ENCODE peak calls at places on chromosomes 5 and 9, in seven cellular contexts. Z, F, J, T, I, U and B are unnamed samples.
A peak's percentile ranks its signal among the peaks of the same experiment; 100 is the strongest.

GRCh38 chr9:78383130-78383529 is 86.2 kb downstream of the PSAT1 start:
- DNase-seq in T (no peak), I (no peak), F (no peak), U (no peak), J (peak; percentile 34), Z (no peak), B (no peak)

GRCh38 chr5:848671-849111 is 2.1 kb downstream of the ZDHHC11 start:
- DNase-seq in U (no peak), J (no peak), T (no peak), I (no peak), F (no peak), Z (no peak), B (no peak)

GRCh38 chr5:180313677-180314076 is 21.8 kb upstream of the MAPK9 start:
- DNase-seq in J (peak; percentile 50), U (no peak), I (no peak), F (peak; percentile 71), T (no peak), Z (no peak), B (no peak)

GRCh38 chr5:31581498-31582099 is 49.5 kb downstream of the C5orf22 start:
- DNase-seq in T (peak; percentile 51), F (peak; percentile 65), J (peak; percentile 66), I (peak; percentile 22), U (no peak), Z (peak; percentile 52), B (no peak)

GRCh38 chr9:37034320-37034937 is 361 bp upstream of the PAX5 start:
- DNase-seq in Z (peak; percentile 84), T (peak; percentile 48), I (no peak), F (peak; percentile 80), J (no peak), U (peak; percentile 85), B (no peak)

GRCh38 chr5:157520911-157521703 is 54.5 kb downstream of the ADAM19 start:
- DNase-seq in U (no peak), T (no peak), I (no peak), Z (no peak), J (peak; percentile 71), F (peak; percentile 37), B (no peak)

GRCh38 chr9:36174271-36174670 is 5.1 kb downstream of the CCIN start:
- DNase-seq in F (no peak), Z (no peak), I (no peak), J (no peak), U (no peak), T (no peak), B (no peak)

GRCh38 chr5:52853573-52854163 is 66.0 kb downstream of the ITGA1 start:
- DNase-seq in T (no peak), U (no peak), Z (no peak), I (no peak), F (no peak), J (peak; percentile 53), B (no peak)

GRCh38 chr5:140468188-140468587 is 66.6 kb downstream of the ANKHD1 start:
- DNase-seq in T (peak; percentile 3), F (no peak), Z (no peak), I (no peak), U (no peak), J (peak; percentile 5), B (no peak)

GRCh38 chr9:106075568-106075967 is 381.2 kb downstream of the TMEM38B start:
- DNase-seq in U (no peak), T (no peak), J (no peak), F (no peak), Z (no peak), I (no peak), B (no peak)

GRCh38 chr5:169610606-169611005 is 26.5 kb upstream of the DOCK2 start:
- DNase-seq in J (no peak), Z (no peak), F (no peak), I (no peak), T (no peak), U (no peak), B (no peak)

GRCh38 chr5:97545856-97546570 is 363.0 kb upstream of the RIOK2 start:
- DNase-seq in F (peak; percentile 20), U (no peak), I (no peak), T (no peak), J (no peak), Z (no peak), B (no peak)

GRCh38 chr9:130888146-130888885 is 8.3 kb downstream of the QRFP start:
- DNase-seq in T (no peak), F (no peak), U (no peak), Z (no peak), I (no peak), J (no peak), B (no peak)

GRCh38 chr9:130414081-130414731 is 30.6 kb upstream of the ASS1 start:
- DNase-seq in Z (no peak), F (no peak), T (no peak), U (no peak), J (no peak), I (no peak), B (no peak)

GRCh38 chr9:17349816-17350215 is 215.0 kb downstream of the CNTLN start:
- DNase-seq in Z (no peak), J (peak; percentile 37), F (no peak), T (no peak), U (no peak), I (no peak), B (no peak)

GRCh38 chr5:175820230-175820629 is 51.1 kb upstream of the CPLX2 start:
- DNase-seq in F (no peak), U (no peak), Z (no peak), I (no peak), T (no peak), J (no peak), B (no peak)

GRCh38 chr9:14186096-14186495 is 127.8 kb downstream of the NFIB start:
- DNase-seq in J (no peak), U (no peak), Z (no peak), T (no peak), F (no peak), I (no peak), B (no peak)

GRCh38 chr9:38278457-38278856 is 114.0 kb upstream of the ALDH1B1 start:
- DNase-seq in T (no peak), Z (no peak), F (no peak), I (no peak), J (no peak), U (no peak), B (no peak)

GRCh38 chr9:77019010-77019809 is at the start of gene FOXB2:
- DNase-seq in J (no peak), T (no peak), U (peak; percentile 81), I (no peak), F (peak; percentile 70), Z (peak; percentile 45), B (no peak)
- TF ChIP-seq EZH2 in J (peak; percentile 100), T (peak; percentile 99), U (peak; percentile 99), I (no peak), F (peak; percentile 99), Z (peak; percentile 100), B (no peak)

DNA sequence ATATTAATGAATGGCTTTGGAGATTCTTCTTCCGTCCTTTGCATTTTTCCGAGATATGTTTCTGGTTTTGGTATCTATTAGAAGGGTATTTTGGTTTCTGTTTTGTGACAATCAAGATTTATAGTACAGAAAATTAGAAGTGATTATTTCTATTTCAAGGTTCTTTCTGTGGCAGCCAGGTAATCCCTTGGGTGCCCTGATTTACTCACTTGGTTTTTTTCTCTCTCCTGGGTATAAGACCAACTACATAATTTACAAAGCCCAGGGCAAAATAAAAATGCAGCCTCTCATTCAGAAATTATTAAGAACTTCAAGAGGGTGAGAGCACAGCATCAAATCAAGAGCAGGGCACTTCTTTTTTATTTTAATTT is 2.0 kb upstream of the RNF14 start:
- DNase-seq in U (no peak), Z (no peak), J (no peak), T (no peak), F (no peak), I (no peak), B (no peak)
- TF ChIP-seq EZH2 in U (no peak), Z (no peak), J (no peak), T (no peak), F (no peak), I (no peak), B (no peak)

DNA sequence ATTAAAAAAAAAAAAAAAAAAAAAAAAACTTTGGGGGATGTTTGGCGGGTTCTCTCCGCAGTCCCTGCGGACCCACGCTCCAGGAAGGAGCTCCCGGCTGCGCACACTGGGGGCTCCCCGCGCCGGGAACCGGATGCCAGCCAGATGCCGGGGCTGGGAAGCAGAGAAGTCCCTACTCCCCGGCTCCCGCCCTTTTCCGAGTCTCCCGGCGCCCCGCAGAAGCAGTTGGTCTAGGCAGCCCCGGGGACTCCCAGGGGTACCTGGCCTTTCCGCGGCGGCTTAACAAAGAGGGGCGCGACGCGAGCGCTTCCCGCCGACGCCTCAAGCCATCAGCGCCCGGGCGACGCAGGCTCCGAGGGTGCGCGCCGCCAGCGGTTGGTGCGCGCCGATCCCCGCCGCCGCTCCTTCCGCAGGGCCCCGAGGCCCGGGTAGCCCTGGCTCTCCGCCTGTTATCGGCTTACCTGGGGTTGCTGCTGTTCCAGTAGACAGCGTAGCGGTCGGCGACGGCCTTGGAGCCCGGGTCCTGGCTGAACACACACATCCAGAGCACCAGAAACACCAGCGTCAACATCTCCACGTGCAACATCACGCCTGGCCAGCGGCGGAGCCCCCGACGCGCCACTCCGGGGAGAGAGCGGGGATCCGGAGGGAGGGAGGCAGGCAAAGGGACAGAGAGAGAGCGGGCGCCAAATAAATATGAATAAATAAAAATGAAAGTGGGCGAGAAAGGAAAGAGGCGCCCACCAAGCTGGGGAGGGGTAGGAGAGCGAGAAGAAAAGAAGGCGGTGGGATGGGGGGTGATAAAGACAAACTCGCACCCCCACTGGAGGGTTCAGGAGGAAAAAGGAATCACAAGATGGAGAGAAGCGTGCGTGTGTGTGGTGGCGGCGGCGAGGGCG is 460 bp downstream of the EFNA5 start:
- DNase-seq in J (peak; percentile 32), Z (peak; percentile 58), F (peak; percentile 71), I (no peak), U (peak; percentile 74), T (peak; percentile 56), B (peak; percentile 52)
- TF ChIP-seq EZH2 in J (no peak), Z (no peak), F (no peak), I (no peak), U (no peak), T (no peak), B (no peak)

DNA sequence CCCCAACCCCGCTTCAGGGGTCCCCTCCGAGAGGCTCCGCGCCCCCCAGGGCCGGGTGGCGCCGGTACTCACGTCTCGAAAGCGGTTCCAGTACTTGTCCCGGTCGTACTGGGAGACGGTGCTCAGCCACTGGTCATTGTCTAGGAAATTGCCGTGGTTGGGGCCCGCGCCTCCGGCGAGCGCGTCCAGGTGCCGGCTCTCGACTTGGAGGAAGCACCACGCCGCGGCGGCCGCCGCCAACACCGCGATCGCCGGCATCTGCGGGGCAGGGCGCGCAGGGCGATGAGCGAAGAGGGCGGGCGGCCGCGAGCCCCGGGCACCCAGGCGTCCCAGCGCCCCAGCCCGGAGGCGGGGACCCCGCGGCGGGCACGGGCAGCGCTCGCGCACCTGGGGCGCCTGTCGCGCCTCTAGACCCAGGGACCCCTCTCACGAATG is 808 bp downstream of the SPOCK1 start:
- DNase-seq in U (peak; percentile 77), I (no peak), Z (peak; percentile 69), F (peak; percentile 60), T (peak; percentile 20), J (no peak), B (no peak)
- TF ChIP-seq EZH2 in U (peak; percentile 60), I (no peak), Z (peak; percentile 68), F (no peak), T (no peak), J (no peak), B (no peak)

GRCh38 chr5:38258319-38259061 is at the start of gene EGFLAM:
- DNase-seq in I (no peak), F (peak; percentile 82), U (peak; percentile 81), Z (peak; percentile 84), J (peak; percentile 1), T (peak; percentile 63), B (no peak)
- TF ChIP-seq EZH2 in I (no peak), F (peak; percentile 23), U (peak; percentile 64), Z (peak; percentile 86), J (peak; percentile 68), T (peak; percentile 85), B (no peak)